ENCODE peak calls at places on chromosomes 6 and 20, in four cellular contexts. E, F, N and U are unnamed samples.

GRCh38 chr6:121885399-121886152 is 450.1 kb downstream of the GJA1 start:
- DNase-seq in E (no peak), F (peak), N (no peak), U (no peak)

GRCh38 chr6:106731144-106731842 is 101.9 kb downstream of the QRSL1 start:
- DNase-seq in E (no peak), F (no peak), N (no peak), U (no peak)

GRCh38 chr6:75205776-75206334 is at the start of gene COL12A1:
- DNase-seq in E (peak), F (peak), N (peak), U (peak)

GRCh38 chr20:50456452-50457324 is 53.5 kb upstream of the PTPN1 start:
- DNase-seq in E (no peak), F (no peak), N (no peak), U (no peak)

GRCh38 chr6:165008971-165009370 is 300.4 kb downstream of the C6orf118 start:
- DNase-seq in E (no peak), F (no peak), N (no peak), U (no peak)

GRCh38 chr6:158853872-158854213 is 34.7 kb upstream of the EZR start:
- DNase-seq in E (no peak), F (no peak), N (no peak), U (no peak)

GRCh38 chr6:169452117-169452868 is 198.6 kb upstream of the THBS2 start:
- DNase-seq in E (no peak), F (peak), N (peak), U (no peak)

GRCh38 chr6:139124887-139125672 is 9.8 kb upstream of the HECA start:
- DNase-seq in E (peak), F (peak), N (no peak), U (peak)

GRCh38 chr6:38687549-38687948 is 15.4 kb downstream of the GLO1 start:
- DNase-seq in E (no peak), F (no peak), N (no peak), U (no peak)

GRCh38 chr6:134031696-134032255 is 20.6 kb downstream of the SLC2A12 start:
- DNase-seq in E (no peak), F (peak), N (no peak), U (no peak)

GRCh38 chr6:23842760-23843159 is 283.3 kb upstream of the NRSN1 start:
- DNase-seq in E (no peak), F (no peak), N (no peak), U (no peak)

GRCh38 chr6:13574149-13574570 is 241 bp upstream of the SIRT5 start:
- DNase-seq in E (peak), F (peak), N (peak), U (peak)

GRCh38 chr6:107606407-107606806 is 116.5 kb downstream of the SOBP start:
- DNase-seq in E (no peak), F (no peak), N (no peak), U (no peak)

GRCh38 chr6:15770347-15771143 is 107.7 kb upstream of the DTNBP1 start:
- DNase-seq in E (peak), F (peak), N (no peak), U (peak)

GRCh38 chr20:34268851-34269668 is 27.8 kb downstream of the ASIP start:
- DNase-seq in E (peak), F (peak), N (no peak), U (peak)

GRCh38 chr6:29584821-29585220 is at the start of gene OR2H2:
- DNase-seq in E (no peak), F (no peak), N (no peak), U (no peak)

GRCh38 chr20:57174737-57175136 is 91.7 kb downstream of the BMP7 start:
- DNase-seq in E (no peak), F (no peak), N (no peak), U (no peak)

GRCh38 chr6:42367353-42368011 is 84.2 kb downstream of the TRERF1 start:
- DNase-seq in E (peak), F (peak), N (no peak), U (peak)

GRCh38 chr6:7532232-7532631 is 9.2 kb upstream of the DSP start:
- DNase-seq in E (no peak), F (no peak), N (no peak), U (no peak)

GRCh38 chr20:49320460-49320859 is 42.6 kb upstream of the ZNFX1 start:
- DNase-seq in E (no peak), F (peak), N (no peak), U (no peak)
- TF ChIP-seq CTCF in E (no peak), F (peak), N (no peak), U (no peak)

GRCh38 chr6:17001188-17001587 is 100.7 kb upstream of the STMND1 start:
- DNase-seq in E (no peak), F (peak), N (no peak), U (no peak)
- TF ChIP-seq CTCF in E (no peak), F (peak), N (no peak), U (no peak)

GRCh38 chr6:167968091-167968490 is 29.4 kb upstream of the KIF25 start:
- DNase-seq in E (no peak), F (no peak), N (no peak), U (no peak)
- TF ChIP-seq CTCF in E (peak), F (peak), N (no peak), U (no peak)

GRCh38 chr6:49300443-49300842 is 162.6 kb downstream of the MMUT start:
- DNase-seq in E (no peak), F (no peak), N (no peak), U (no peak)
- TF ChIP-seq CTCF in E (no peak), F (no peak), N (no peak), U (no peak)

GRCh38 chr6:2104524-2104880 is 140.9 kb downstream of the GMDS start:
- DNase-seq in E (no peak), F (no peak), N (no peak), U (no peak)
- TF ChIP-seq CTCF in E (no peak), F (no peak), N (no peak), U (no peak)

DNA sequence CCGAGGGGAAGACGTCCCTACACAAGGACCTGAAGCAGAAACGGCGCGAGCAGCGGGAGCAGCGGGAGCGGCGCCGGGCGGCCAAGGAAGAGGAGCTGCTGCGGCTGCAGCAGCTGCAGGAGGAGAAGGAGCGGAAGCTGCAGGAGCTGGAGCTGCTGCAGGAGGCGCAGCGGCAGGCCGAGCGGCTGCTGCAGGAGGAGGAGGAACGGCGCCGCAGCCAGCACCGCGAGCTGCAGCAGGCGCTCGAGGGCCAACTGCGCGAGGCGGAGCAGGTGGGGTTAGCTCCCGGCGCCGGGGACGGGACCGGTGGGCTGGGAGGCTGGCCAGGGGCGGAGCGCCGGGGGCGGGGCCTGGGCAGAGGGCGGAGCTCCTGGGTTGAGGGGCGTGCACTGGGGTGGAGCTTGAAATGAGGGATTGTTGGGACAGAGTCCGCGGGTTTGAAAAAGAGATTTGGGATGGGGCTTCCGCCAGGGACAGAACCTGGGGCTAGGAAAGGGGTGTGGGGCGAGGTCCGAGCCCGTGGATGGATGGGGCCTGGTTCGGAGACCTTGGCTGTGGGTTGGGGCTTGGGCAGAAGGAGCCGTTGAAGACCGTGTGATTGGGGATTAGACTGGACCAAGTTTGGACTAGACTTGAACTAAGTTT is 20.7 kb downstream of the DEF6 start:
- DNase-seq in E (no peak), F (peak), N (peak), U (no peak)
- TF ChIP-seq CTCF in E (no peak), F (peak), N (no peak), U (no peak)

DNA sequence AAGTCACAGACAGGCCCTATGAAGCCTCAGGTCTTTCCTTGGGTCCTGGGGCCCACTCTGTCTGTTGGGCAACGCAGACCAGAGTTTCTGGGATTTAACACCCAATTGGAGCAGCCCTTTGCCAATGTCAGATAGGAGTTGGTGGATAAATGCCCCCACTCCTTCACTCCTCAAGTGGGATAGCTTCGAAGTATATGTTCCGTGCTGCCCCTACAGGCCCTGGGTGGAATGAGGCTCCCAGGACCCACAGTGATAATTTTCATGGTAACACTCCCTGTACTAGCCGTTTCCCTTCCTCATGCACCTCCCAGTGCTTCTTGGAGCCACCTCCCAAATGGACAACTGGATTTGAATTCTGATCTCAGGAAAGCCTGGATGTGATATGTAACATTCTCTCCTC is 145.4 kb downstream of the FOXA2 start:
- DNase-seq in E (no peak), F (no peak), N (no peak), U (no peak)
- TF ChIP-seq CTCF in E (no peak), F (no peak), N (no peak), U (no peak)